ENCODE peak calls at places on chromosomes 5 and 9, in six cellular contexts. G, L, E, V, K and D are unnamed samples.

GRCh38 chr5:149561848-149562247 is 10.6 kb upstream of the CSNK1A1 start:
- DNase-seq in L (no peak), K (peak; percentile 94), E (no peak), V (no peak), G (no peak), D (no peak)

GRCh38 chr9:129317179-129318011 is 139.3 kb upstream of the IER5L start:
- DNase-seq in E (no peak), V (no peak), K (no peak), L (no peak), G (no peak), D (peak; percentile 1)

GRCh38 chr5:32540446-32540845 is 44.9 kb upstream of the SUB1 start:
- DNase-seq in V (no peak), E (no peak), K (no peak), G (no peak), L (no peak), D (no peak)

GRCh38 chr5:15807861-15808260 is 307.9 kb downstream of the FBXL7 start:
- DNase-seq in V (peak; percentile 18), E (no peak), K (no peak), L (peak; percentile 20), G (no peak), D (peak; percentile 71)

GRCh38 chr9:108750656-108751175 is 105.1 kb downstream of the ACTL7B start:
- DNase-seq in V (no peak), E (no peak), K (no peak), G (no peak), L (no peak), D (no peak)

GRCh38 chr9:74742792-74743389 is 144.8 kb downstream of the TRPM6 start:
- DNase-seq in L (no peak), V (no peak), K (peak; percentile 22), E (no peak), G (no peak), D (peak; percentile 0)

GRCh38 chr9:120424248-120424647 is 155.7 kb downstream of the CDK5RAP2 start:
- DNase-seq in G (no peak), V (no peak), L (no peak), E (no peak), K (no peak), D (no peak)

GRCh38 chr9:33223696-33224095 is 16.3 kb upstream of the SPINK4 start:
- DNase-seq in G (no peak), L (no peak), V (no peak), K (no peak), E (no peak), D (peak; percentile 17)

GRCh38 chr9:71764438-71764837 is 3.9 kb downstream of the CEMIP2 start:
- DNase-seq in V (no peak), L (no peak), K (no peak), G (no peak), E (no peak), D (no peak)

GRCh38 chr9:10910779-10911178 is 298.0 kb upstream of the PTPRD start:
- DNase-seq in V (no peak), G (no peak), E (no peak), L (no peak), K (no peak), D (no peak)

GRCh38 chr9:115593587-115594091 is 475.7 kb upstream of the TNC start:
- DNase-seq in V (no peak), L (no peak), K (peak; percentile 57), E (peak; percentile 42), G (no peak), D (peak; percentile 45)

GRCh38 chr9:105877719-105878118 is 183.4 kb downstream of the TMEM38B start:
- DNase-seq in K (no peak), V (no peak), E (no peak), L (peak; percentile 79), G (no peak), D (peak; percentile 64)

GRCh38 chr5:168793844-168794837 is 215.0 kb upstream of the PANK3 start:
- DNase-seq in G (no peak), K (no peak), E (no peak), L (no peak), V (no peak), D (no peak)

GRCh38 chr9:127858041-127858512 is 3.6 kb upstream of the ENG start:
- DNase-seq in K (no peak), G (peak; percentile 87), V (peak; percentile 41), E (no peak), L (peak; percentile 71), D (peak; percentile 27)

GRCh38 chr9:85543196-85543595 is 198.6 kb downstream of the AGTPBP1 start:
- DNase-seq in V (no peak), G (no peak), E (no peak), K (no peak), L (no peak), D (no peak)

GRCh38 chr5:152259702-152260101 is 145.4 kb downstream of the NMUR2 start:
- DNase-seq in L (no peak), E (no peak), V (peak; percentile 23), K (no peak), G (no peak), D (no peak)

GRCh38 chr9:6739218-6739617 is 18.6 kb upstream of the KDM4C start:
- DNase-seq in L (no peak), K (peak; percentile 36), V (no peak), G (no peak), E (no peak), D (peak; percentile 5)

GRCh38 chr9:94823710-94824109 is 97.2 kb downstream of the AOPEP start:
- DNase-seq in V (no peak), K (no peak), G (no peak), L (no peak), E (no peak), D (no peak)

GRCh38 chr9:134830126-134830525 is 50.5 kb upstream of the FCN2 start:
- DNase-seq in E (no peak), V (no peak), G (no peak), L (peak; percentile 13), K (no peak), D (peak; percentile 61)